ENCODE peak calls at places on chromosomes 3 and 15, in four cellular contexts. X, U, T and A are unnamed samples.

GRCh38 chr3:144463916-144464315 is 492.3 kb downstream of the DIPK2A start:
- DNase-seq in U (no peak), T (no peak), X (no peak), A (no peak)

GRCh38 chr3:191170097-191170496 is 28.9 kb upstream of the OSTN start:
- DNase-seq in U (no peak), X (no peak), T (no peak), A (no peak)

GRCh38 chr3:194631696-194632095 is 1.5 kb downstream of the TMEM44 start:
- DNase-seq in X (no peak), T (peak; percentile 28), U (no peak), A (no peak)

GRCh38 chr3:180829409-180830405 is 82.8 kb upstream of the FXR1 start:
- DNase-seq in U (no peak), X (no peak), T (peak; percentile 60), A (no peak)

GRCh38 chr3:125440559-125440955 is 65.4 kb upstream of the ZNF148 start:
- DNase-seq in U (no peak), X (peak; percentile 55), T (no peak), A (no peak)

GRCh38 chr3:138434276-138434874 is at the start of gene ESYT3:
- DNase-seq in X (peak; percentile 95), U (peak; percentile 73), T (peak; percentile 74), A (peak; percentile 91)

GRCh38 chr3:50120364-50121095 is 31.8 kb downstream of the RBM5 start:
- DNase-seq in X (peak; percentile 31), U (no peak), T (no peak), A (no peak)

GRCh38 chr15:78960308-78960707 is 15.5 kb upstream of the CTSH start:
- DNase-seq in U (no peak), X (no peak), T (no peak), A (no peak)

GRCh38 chr3:24137958-24138875 is 193.1 kb downstream of the NR1D2 start:
- DNase-seq in X (no peak), U (no peak), T (no peak), A (peak; percentile 55)

DNA sequence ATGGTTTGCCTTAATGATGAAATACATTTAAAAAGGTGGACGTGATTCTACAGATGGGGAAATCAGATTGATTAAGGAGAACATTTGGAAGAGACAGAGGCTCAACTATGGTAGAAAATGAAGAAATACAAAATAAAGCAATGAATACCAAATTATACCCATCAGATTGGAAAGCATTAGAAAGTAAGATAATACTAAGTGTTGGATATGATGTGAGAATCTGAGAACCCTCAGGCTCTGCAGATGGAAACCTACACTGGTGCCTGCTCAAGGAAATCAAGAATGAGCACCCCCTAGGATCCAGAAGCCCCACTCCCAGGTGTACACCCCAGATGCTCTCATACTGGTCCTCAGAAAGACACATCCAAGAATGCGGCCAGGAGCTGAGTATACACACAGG is 4.6 kb downstream of the FAM174B start:
- DNase-seq in T (no peak), U (no peak), X (no peak), A (no peak)
- H3K4me3 ChIP-seq in T (no peak overlapping the region), U (no peak overlapping the region), X (no peak overlapping the region), A (no peak overlapping the region)

GRCh38 chr15:100911086-100911485 is 8.1 kb upstream of the LRRK1 start:
- DNase-seq in T (no peak), U (no peak), X (no peak), A (no peak)

GRCh38 chr15:100918690-100919480 is at the start of gene LRRK1:
- DNase-seq in T (peak; percentile 71), U (peak; percentile 59), X (peak; percentile 77), A (peak; percentile 58)

GRCh38 chr15:100918034-100918689 is 995 bp upstream of the LRRK1 start:
- DNase-seq in T (peak; percentile 86), X (peak; percentile 92), U (peak; percentile 76), A (peak; percentile 68)

GRCh38 chr15:100913961-100914360 is 5.2 kb upstream of the LRRK1 start:
- DNase-seq in T (peak; percentile 16), X (no peak), U (no peak), A (no peak)

DNA sequence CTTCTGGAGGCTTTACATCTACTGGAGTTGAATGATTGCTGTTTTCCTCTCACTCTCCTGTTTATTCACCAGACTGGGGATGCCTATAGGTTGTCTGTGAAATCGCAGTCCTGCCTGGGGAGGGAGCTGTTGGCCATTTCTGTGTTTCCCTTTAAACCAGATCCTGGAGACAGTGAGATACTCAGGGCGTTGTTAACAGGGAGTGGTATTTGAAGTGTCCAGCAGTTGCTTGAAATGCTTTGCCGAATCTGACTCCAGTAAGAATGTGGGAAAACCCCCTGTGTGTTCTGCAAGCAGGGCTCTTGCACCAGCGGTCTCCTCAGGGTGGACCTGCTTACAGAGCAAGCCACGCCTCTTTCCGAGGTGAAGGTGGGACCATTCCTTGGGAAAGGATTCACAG is 4.3 kb upstream of the LRRK1 start:
- DNase-seq in U (peak; percentile 31), T (peak; percentile 35), X (no peak), A (peak; percentile 69)
- TF ChIP-seq CTCF in U (peak; percentile 30), T (no peak), X (peak; percentile 27), A (peak; percentile 42)

GRCh38 chr3:43290961-43291360 is 4.6 kb downstream of the SNRK start:
- DNase-seq in T (no peak), U (peak; percentile 13), X (no peak), A (peak; percentile 49)

GRCh38 chr3:43288366-43288765 is 2.0 kb downstream of the SNRK start:
- DNase-seq in X (no peak), U (peak; percentile 43), T (no peak), A (peak; percentile 21)

GRCh38 chr3:43289401-43289800 is 3.1 kb downstream of the SNRK start:
- DNase-seq in U (no peak), T (no peak), X (no peak), A (no peak)

GRCh38 chr3:43288850-43289249 is 2.5 kb downstream of the SNRK start:
- DNase-seq in U (no peak), T (no peak), X (no peak), A (no peak)

GRCh38 chr3:43291546-43291945 is 5.2 kb downstream of the SNRK start:
- DNase-seq in T (no peak), X (no peak), U (no peak), A (no peak)
- H3K4me3 ChIP-seq in T (no peak overlapping the region), X (peak overlapping the region; percentile 70), U (no peak overlapping the region), A (no peak overlapping the region)

DNA sequence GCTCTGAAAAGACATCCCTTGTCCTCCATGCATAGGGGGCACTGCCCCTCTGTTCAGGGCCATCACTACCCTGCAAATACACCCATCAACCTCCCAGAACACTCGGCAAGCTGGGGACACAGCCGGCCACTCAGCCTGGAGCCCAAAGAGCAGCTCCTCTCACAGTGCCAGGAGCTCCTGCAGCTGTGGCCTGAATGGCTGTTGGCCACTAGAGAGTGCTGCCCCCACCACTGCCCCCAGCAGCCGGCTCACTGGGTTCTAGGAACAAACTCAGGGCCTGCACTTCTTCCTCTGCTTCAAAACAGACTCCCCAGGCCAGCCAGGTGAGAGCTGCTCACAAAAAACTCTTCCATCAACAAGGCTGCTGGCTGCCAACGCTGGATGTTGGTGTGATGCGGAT is 90.1 kb downstream of the GABRB3 start:
- DNase-seq in U (no peak), X (no peak), T (no peak), A (no peak)
- TF ChIP-seq CTCF in U (no peak), X (no peak), T (no peak), A (no peak)

GRCh38 chr15:96344120-96344705 is 13.7 kb downstream of the NR2F2 start:
- DNase-seq in X (no peak), T (peak; percentile 63), U (no peak), A (no peak)

GRCh38 chr15:96346409-96346808 is 15.9 kb downstream of the NR2F2 start:
- DNase-seq in U (no peak), T (no peak), X (no peak), A (no peak)

GRCh38 chr15:96344706-96345559 is 14.4 kb downstream of the NR2F2 start:
- DNase-seq in U (no peak), T (peak; percentile 72), X (no peak), A (no peak)

GRCh38 chr15:96347181-96348111 is 16.9 kb downstream of the NR2F2 start:
- DNase-seq in U (peak; percentile 73), T (peak; percentile 84), X (no peak), A (no peak)

DNA sequence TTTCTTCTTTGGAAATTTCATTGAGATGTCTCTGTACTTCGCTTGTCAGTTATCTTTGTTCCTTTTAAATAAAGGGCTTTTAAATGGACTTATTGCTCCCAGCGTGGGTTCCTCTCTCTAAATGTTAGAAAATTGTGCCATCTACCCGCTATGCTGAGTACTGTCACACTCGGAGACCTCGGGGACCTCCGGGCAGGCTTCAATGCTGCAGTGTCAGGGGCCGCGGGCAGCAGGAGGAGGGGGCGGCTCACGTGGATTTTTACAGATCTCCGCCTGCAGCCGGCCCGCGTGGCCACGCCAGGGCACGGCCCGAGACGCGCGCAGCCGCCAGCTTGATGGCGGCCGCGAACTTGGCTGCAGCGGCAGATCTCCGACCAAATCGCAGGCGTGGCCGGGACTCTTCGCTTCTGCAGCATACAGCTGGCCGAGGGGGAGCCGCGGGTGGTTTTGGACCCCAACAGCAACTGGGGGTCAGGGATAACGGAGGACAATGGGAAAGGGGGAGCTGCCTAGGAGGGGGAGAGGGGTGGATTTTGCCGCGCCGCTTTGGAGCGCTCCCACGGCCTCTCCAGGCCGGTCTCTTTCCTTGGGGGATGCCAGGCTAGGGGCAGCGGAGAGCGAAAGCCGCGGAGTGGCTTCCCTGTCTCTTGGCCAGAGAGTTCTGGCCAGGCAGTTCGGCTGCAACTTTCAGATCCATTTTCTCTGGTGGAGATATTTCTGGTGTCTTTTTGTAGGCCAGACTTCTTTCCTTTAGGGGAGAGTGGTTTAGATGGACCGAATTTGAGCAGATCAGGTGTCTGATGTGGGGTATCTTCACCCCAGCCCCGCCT is 15.3 kb downstream of the NR2F2 start:
- DNase-seq in T (peak; percentile 96), U (peak; percentile 85), X (no peak), A (no peak)
- H3K4me3 ChIP-seq in T (peak overlapping the region; percentile 97), U (peak overlapping the region; percentile 34), X (peak overlapping the region; percentile 71), A (peak overlapping the region; percentile 19)

GRCh38 chr15:56741541-56741940 is 8.2 kb upstream of the ZNF280D start:
- DNase-seq in U (no peak), X (no peak), T (no peak), A (no peak)

GRCh38 chr15:56736881-56737707 is 3.8 kb upstream of the ZNF280D start:
- DNase-seq in T (no peak), U (no peak), X (no peak), A (no peak)

GRCh38 chr15:56737791-56738190 is 4.5 kb upstream of the ZNF280D start:
- DNase-seq in T (no peak), U (no peak), X (no peak), A (no peak)

GRCh38 chr15:56739474-56739873 is 6.2 kb upstream of the ZNF280D start:
- DNase-seq in X (no peak), U (no peak), T (no peak), A (no peak)

GRCh38 chr15:56739964-56740640 is 6.8 kb upstream of the ZNF280D start:
- DNase-seq in X (no peak), U (no peak), T (no peak), A (no peak)
- TF ChIP-seq CTCF in X (peak; percentile 24), U (no peak), T (no peak), A (no peak)

GRCh38 chr3:74348421-74348820 is 266.0 kb downstream of the CNTN3 start:
- DNase-seq in T (no peak), X (no peak), U (no peak), A (no peak)
- H3K4me3 ChIP-seq in T (no peak overlapping the region), X (no peak overlapping the region), U (no peak overlapping the region), A (no peak overlapping the region)

DNA sequence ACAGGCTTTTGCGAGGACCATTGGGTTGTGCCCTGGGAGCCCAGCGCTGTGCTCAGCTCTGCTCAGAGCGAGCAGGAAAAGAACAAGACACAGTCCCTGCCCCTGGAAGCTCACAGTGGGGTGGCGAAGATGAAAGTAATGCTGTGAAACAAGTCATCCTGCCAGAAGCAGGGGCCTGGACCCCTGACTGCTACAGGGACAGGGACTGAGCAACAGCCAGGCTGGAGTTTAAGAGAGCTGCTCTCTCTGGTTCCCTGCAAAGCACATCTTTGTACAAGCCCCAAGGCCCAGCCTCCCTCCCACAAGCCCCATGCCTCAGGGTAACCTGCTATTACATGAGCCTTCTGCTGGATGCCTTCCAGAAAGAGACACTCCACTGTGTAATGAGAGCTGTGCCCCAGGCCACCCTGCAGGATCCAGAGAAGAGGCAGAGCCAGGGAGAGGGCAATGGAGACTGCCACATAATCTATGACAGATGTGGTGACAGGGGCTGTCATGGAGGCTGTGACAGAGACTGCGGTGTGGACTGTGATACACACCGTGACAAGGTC is 7.1 kb upstream of the HCN4 start:
- DNase-seq in U (no peak), T (no peak), X (no peak), A (no peak)
- TF ChIP-seq CTCF in U (no peak), T (no peak), X (no peak), A (no peak)